ENCODE peak calls at places on chromosomes 2 and 18, in nine cellular contexts. H is effector CD4-positive, alpha-beta T cell; S is NCI-H446; X is Ammon's horn; V is AG10803; T is activated naive CD4-positive, alpha-beta T cell treated with anti-CD3 and anti-CD28 coated beads for 36 hours; Q is neural progenitor cell; C is HCT116; F is mucosa of gallbladder. B is an unnamed sample.

GRCh38 chr18:9177047-9177446 is 40.5 kb downstream of the ANKRD12 start:
- DNase-seq in H (no peak), S (no peak), X (no peak), V (no peak), T (no peak), Q (no peak), C (no peak), F (no peak), B (no peak)

GRCh38 chr2:157107460-157107859 is 150.0 kb upstream of the GALNT5 start:
- DNase-seq in H (no peak), S (no peak), X (no peak), V (no peak), T (no peak), Q (no peak), C (no peak), F (no peak), B (no peak)

GRCh38 chr2:100814453-100814852 is 5.5 kb upstream of the NPAS2 start:
- DNase-seq in H (no peak), S (no peak), X (no peak), V (no peak), T (no peak), Q (no peak), C (no peak), F (peak), B (no peak)

GRCh38 chr18:31973929-31974546 is 31.1 kb upstream of the TRAPPC8 start:
- DNase-seq in H (no peak), S (no peak), X (no peak), V (no peak), T (no peak), Q (no peak), C (no peak), F (no peak), B (no peak)

GRCh38 chr2:119178811-119179601 is 20.5 kb upstream of the C1QL2 start:
- DNase-seq in H (no peak), S (peak), X (no peak), V (peak), T (no peak), Q (no peak), C (no peak), F (peak), B (no peak)

GRCh38 chr2:106282816-106283215 is 88.7 kb upstream of the UXS1 start:
- DNase-seq in H (no peak), S (no peak), X (no peak), V (no peak), T (no peak), Q (peak), C (no peak), F (no peak), B (no peak)

GRCh38 chr18:57846258-57846657 is 43.1 kb upstream of the ATP8B1 start:
- DNase-seq in H (no peak), S (no peak), X (no peak), V (peak), T (no peak), Q (no peak), C (peak), F (no peak), B (no peak)

GRCh38 chr2:208047840-208048239 is 22.5 kb upstream of the PLEKHM3 start:
- DNase-seq in H (no peak), S (no peak), X (no peak), V (no peak), T (no peak), Q (peak), C (no peak), F (no peak), B (no peak)

GRCh38 chr2:15334650-15335326 is 226.3 kb downstream of the NBAS start:
- DNase-seq in H (no peak), S (peak), X (no peak), V (peak), T (no peak), Q (no peak), C (no peak), F (no peak), B (peak)

GRCh38 chr18:40380657-40381441 is 1574.2 kb upstream of the PIK3C3 start:
- DNase-seq in H (no peak), S (no peak), X (no peak), V (peak), T (no peak), Q (peak), C (no peak), F (no peak), B (no peak)

GRCh38 chr2:117470311-117471095 is 344.0 kb upstream of the DDX18 start:
- DNase-seq in H (no peak), S (peak), X (peak), V (no peak), T (peak), Q (peak), C (peak), F (no peak), B (no peak)